ENCODE peak calls at places on chromosomes 2 and 18, in five cellular contexts. I, R, V, S and Y are unnamed samples. For H3K27me3, the result is how much of the 10 kb centered on the place peaks cover.

GRCh38 chr2:149463328-149464002 is 124.1 kb downstream of the MMADHC start:
- DNase-seq in I (no peak), R (no peak), V (no peak), S (no peak), Y (no peak)

GRCh38 chr2:46058140-46058539 is 239.1 kb upstream of the EPAS1 start:
- DNase-seq in R (no peak), V (no peak), I (no peak), S (no peak), Y (no peak)

GRCh38 chr2:122451040-122451439 is 695.6 kb downstream of the TSN start:
- DNase-seq in S (peak), V (no peak), R (peak), I (peak), Y (peak)

GRCh38 chr2:121211251-121211650 is 73.8 kb downstream of the TFCP2L1 start:
- DNase-seq in R (no peak), I (no peak), S (peak), V (no peak), Y (no peak)

GRCh38 chr2:45736757-45737704 is 85.6 kb downstream of the PRKCE start:
- DNase-seq in R (no peak), I (no peak), S (no peak), V (no peak), Y (no peak)

GRCh38 chr2:156680266-156680665 is 244.1 kb downstream of the GPD2 start:
- DNase-seq in R (no peak), V (no peak), S (no peak), I (no peak), Y (no peak)

GRCh38 chr2:224023188-224023587 is 15.9 kb downstream of the SERPINE2 start:
- DNase-seq in S (peak), V (no peak), R (peak), I (peak), Y (peak)

GRCh38 chr2:70118798-70119454 is 31.6 kb downstream of the PCBP1 start:
- DNase-seq in V (no peak), I (no peak), R (no peak), S (peak), Y (peak)

GRCh38 chr18:58992301-58993231 is 127.9 kb downstream of the ZNF532 start:
- DNase-seq in R (no peak), V (no peak), S (no peak), I (no peak), Y (no peak)

GRCh38 chr2:227706859-227707258 is 11.0 kb downstream of the SLC19A3 start:
- DNase-seq in R (no peak), V (no peak), S (no peak), I (no peak), Y (no peak)

GRCh38 chr2:3638456-3638810 is 19.6 kb upstream of the ALLC start:
- DNase-seq in R (no peak), I (no peak), V (no peak), S (no peak), Y (peak)

GRCh38 chr2:185128331-185128730 is 530.0 kb downstream of the ZNF804A start:
- DNase-seq in I (no peak), V (no peak), S (no peak), R (peak), Y (no peak)

GRCh38 chr2:216242365-216242764 is 129.9 kb downstream of the MARCHF4 start:
- DNase-seq in S (no peak), R (no peak), I (no peak), V (no peak), Y (no peak)

GRCh38 chr18:77043541-77044280 is 88.9 kb downstream of the MBP start:
- DNase-seq in S (no peak), R (no peak), I (peak), V (no peak), Y (no peak)

GRCh38 chr2:172153161-172153560 is 50.5 kb upstream of the DLX2 start:
- DNase-seq in R (no peak), V (no peak), S (no peak), I (no peak), Y (no peak)

GRCh38 chr2:200319587-200320337 is 13.3 kb downstream of the SPATS2L start:
- DNase-seq in V (no peak), R (peak), I (peak), S (peak), Y (no peak)

GRCh38 chr2:218859994-218860831 is 608 bp downstream of the WNT6 start:
- DNase-seq in R (no peak), V (no peak), I (no peak), S (no peak), Y (no peak)

GRCh38 chr18:80231151-80231550 is 16.2 kb downstream of the PARD6G start:
- DNase-seq in R (no peak), S (no peak), I (no peak), V (no peak), Y (no peak)

GRCh38 chr2:116669782-116670181 is 1144.7 kb upstream of the DDX18 start:
- DNase-seq in I (no peak), R (peak), S (no peak), V (no peak), Y (no peak)

GRCh38 chr2:166333809-166334208 is 41.9 kb downstream of the SCN9A start:
- DNase-seq in I (no peak), V (no peak), S (no peak), R (no peak), Y (no peak)

GRCh38 chr18:51523671-51524070 is 326.2 kb upstream of the MEX3C start:
- DNase-seq in R (no peak), I (peak), V (no peak), S (no peak), Y (no peak)

GRCh38 chr18:75253043-75253442 is 42.4 kb downstream of the TSHZ1 start:
- DNase-seq in S (no peak), R (no peak), I (no peak), V (no peak), Y (no peak)

GRCh38 chr18:75250471-75250821 is 39.8 kb downstream of the TSHZ1 start:
- DNase-seq in R (no peak), I (no peak), S (no peak), V (no peak), Y (no peak)

GRCh38 chr18:75251466-75251865 is 40.9 kb downstream of the TSHZ1 start:
- DNase-seq in S (no peak), V (no peak), I (no peak), R (no peak), Y (no peak)

GRCh38 chr18:75253784-75254183 is 43.2 kb downstream of the TSHZ1 start:
- DNase-seq in V (no peak), S (no peak), R (peak), I (no peak), Y (no peak)

GRCh38 chr18:75252136-75252535 is 41.5 kb downstream of the TSHZ1 start:
- DNase-seq in R (no peak), V (no peak), S (no peak), I (no peak), Y (no peak)
- H3K4me2 ChIP-seq in R (no peak), V (no peak), S (no peak), I (no peak), Y (no peak)

GRCh38 chr2:170716851-170717598 is 1.9 kb downstream of the SP5 start:
- DNase-seq in S (peak), R (peak), I (no peak), V (peak), Y (peak)
- H3K27me3 ChIP-seq in S (under half), R (half or more), I (half or more), V (half or more), Y (half or more)

GRCh38 chr2:80548469-80548868 is 243.9 kb upstream of the LRRTM1 start:
- DNase-seq in I (no peak), S (peak), R (no peak), V (no peak), Y (no peak)
- H2BK5ac ChIP-seq in I (no peak), S (no peak), R (no peak), V (no peak), Y (no peak)

DNA sequence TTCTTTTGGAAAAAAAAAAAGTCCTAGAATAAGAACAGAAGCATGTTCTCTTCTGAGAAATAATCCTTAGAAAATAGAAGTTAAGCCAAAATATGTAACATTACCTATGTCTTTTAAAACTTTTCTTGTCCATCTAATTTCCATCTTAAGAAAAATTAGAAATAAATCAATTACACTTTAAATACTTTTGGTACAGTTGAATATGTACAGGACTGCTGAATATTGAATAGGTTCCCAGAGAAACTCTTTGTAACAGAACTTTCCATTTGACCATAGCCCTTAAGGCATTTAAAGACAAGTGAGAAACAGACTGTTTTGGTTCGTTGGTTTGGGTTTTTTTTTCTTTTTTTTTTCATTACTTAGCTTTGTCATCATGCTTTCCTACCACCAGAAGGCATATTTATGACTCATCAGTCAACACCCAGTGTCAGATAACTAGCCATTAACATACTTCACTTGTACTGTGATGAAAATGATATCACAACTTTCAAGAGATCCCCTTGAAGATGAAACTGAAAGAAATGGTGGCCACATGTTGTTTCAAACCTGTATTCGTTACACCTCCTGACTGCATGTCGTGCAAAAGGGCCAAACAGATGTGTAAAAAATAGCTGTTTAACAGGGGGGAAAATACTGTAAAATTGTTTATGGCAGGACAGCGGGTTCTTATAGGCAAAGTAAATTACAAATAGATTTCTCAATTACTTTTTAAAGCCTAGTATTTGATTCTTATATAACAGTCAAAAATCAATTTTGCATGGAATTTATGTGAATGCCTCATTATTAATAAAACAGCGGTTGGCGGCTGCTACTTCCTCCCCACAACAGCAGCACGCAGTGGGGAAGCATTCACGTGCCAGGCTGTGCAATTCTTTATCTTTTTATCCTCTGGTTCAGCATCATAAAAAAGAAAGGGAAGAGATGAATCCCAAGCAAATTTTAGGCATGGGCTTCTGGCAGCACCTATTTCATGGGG is 280.7 kb upstream of the HNRNPA3 start:
- DNase-seq in R (peak), V (no peak), S (peak), I (peak), Y (no peak)
- H3K4me2 ChIP-seq in R (no peak), V (no peak), S (no peak), I (no peak), Y (no peak)

DNA sequence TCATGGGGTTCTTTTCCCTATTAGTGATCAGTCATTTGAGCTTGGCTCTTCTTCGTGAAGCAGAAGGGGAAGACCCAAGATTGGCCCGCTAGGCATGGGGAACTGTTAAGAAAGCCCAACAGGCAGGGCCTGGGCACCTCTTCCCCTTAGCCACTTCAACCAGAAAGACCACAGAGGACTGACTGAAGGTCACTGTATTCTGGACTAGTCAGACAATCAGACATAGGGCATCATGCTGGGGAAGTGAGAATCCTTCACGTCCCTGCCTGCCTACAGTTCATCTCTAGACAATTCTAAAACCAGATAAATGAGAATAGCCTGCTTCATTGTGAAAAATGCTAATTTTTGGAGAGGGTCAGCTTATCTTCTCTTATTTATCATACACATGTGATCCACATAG is 28.1 kb downstream of the FAP start:
- DNase-seq in V (no peak), I (no peak), S (no peak), R (no peak), Y (no peak)
- H3K27me3 ChIP-seq in V (under half), I (under half), S (under half), R (under half), Y (under half)

GRCh38 chr2:47235127-47235526 is 80.0 kb upstream of the STPG4 start:
- DNase-seq in S (no peak), I (no peak), V (no peak), R (no peak), Y (no peak)

GRCh38 chr2:47232738-47233415 is 77.8 kb upstream of the STPG4 start:
- DNase-seq in V (no peak), I (no peak), S (no peak), R (peak), Y (no peak)

GRCh38 chr2:47237375-47238357 is 82.6 kb upstream of the STPG4 start:
- DNase-seq in R (no peak), V (no peak), S (peak), I (no peak), Y (no peak)

GRCh38 chr2:47239119-47239969 is 84.2 kb upstream of the STPG4 start:
- DNase-seq in R (no peak), I (no peak), S (peak), V (no peak), Y (no peak)

GRCh38 chr2:47236503-47237215 is 81.6 kb upstream of the STPG4 start:
- DNase-seq in I (no peak), R (no peak), V (no peak), S (no peak), Y (no peak)
- H2BK5ac ChIP-seq in I (no peak), R (no peak), V (no peak), S (peak), Y (no peak)

DNA sequence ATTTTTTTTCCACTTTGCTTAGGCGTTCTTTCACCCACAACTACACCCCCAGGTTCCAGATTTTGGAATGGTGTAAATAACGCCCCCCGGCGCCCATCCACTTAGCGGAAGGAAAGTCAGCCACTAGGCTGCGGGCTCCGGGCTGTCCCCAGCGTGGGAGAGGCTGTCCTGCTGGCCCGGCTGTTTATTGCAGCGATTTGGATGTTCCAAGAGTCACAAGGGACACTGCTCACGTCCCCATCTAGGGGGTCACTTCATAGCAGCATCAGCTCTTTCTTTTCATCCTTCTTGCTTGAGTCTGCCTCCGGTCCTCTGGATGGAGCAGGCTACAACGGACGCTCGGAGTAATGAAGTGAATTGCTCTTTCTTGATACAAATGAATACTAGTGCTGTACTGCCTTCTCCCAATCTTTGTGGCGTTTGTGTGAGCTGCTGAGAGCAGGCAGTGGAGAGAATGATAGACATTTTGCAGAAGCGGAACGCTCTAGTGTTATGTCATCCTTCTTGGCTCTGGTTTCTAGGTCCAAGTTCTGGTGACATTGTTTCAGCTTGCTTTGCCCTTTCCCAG is 50.7 kb upstream of the PAIP2B start:
- DNase-seq in V (peak), R (peak), S (peak), I (peak), Y (peak)
- H3K4me2 ChIP-seq in V (peak), R (peak), S (peak), I (peak), Y (peak)

GRCh38 chr2:9844581-9844980 is 1.3 kb downstream of the TAF1B start:
- DNase-seq in R (peak), I (peak), V (no peak), S (no peak), Y (no peak)

GRCh38 chr2:9846554-9846953 is 3.3 kb downstream of the TAF1B start:
- DNase-seq in S (no peak), I (peak), R (no peak), V (no peak), Y (no peak)

GRCh38 chr2:9844036-9844483 is 786 bp downstream of the TAF1B start:
- DNase-seq in V (no peak), I (peak), S (peak), R (no peak), Y (no peak)

GRCh38 chr2:9843229-9844035 is at the start of gene TAF1B:
- DNase-seq in R (peak), I (peak), S (peak), V (peak), Y (peak)

DNA sequence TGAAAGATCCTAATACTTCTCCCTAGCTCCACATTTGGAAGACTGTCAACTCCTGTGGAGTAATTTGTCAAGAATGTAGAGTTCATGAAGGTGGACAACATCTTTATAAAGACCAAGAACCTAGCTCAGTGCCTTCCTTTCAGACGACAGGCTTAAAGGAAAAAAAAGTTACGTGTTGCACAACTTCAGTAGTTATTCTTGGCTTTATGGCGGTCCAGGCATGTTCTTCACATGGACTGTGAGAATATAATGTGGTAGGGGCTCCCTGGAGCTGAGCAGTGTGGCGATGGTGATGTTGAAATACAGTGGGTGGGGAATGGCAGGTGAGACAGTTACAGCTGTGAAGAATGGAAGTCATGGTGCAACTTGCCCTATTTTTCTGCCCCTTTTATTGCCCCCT is 3.9 kb downstream of the TAF1B start:
- DNase-seq in R (no peak), V (no peak), I (peak), S (no peak), Y (no peak)
- H3K27me3 ChIP-seq in R (under half), V (under half), I (under half), S (under half), Y (under half)

GRCh38 chr2:77087987-77088414 is 434.2 kb downstream of the LRRTM4 start:
- DNase-seq in R (no peak), S (peak), V (no peak), I (no peak), Y (peak)

GRCh38 chr2:77081597-77081996 is 440.6 kb downstream of the LRRTM4 start:
- DNase-seq in S (no peak), R (no peak), V (no peak), I (no peak), Y (no peak)

DNA sequence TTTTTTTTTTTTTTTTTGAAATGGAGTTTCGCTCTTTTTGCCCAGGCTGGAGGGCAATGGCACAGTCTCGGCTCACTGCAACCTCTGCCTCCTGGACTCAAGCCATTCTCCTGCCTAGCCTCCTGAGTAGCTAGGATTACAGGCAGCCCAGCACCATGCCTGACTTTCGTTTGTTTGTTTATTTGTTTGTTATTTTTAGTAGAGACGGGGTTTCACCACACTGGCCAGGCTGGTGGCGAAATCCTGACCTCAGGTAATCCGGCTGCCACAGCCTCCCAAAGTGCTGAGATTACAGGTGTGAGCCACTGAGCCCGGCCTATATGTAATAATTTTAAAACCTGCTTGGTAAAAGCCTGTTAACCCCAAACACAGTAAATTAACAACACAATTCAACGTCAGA is 435.7 kb downstream of the LRRTM4 start:
- DNase-seq in V (no peak), I (no peak), R (no peak), S (peak), Y (peak)
- H2BK5ac ChIP-seq in V (no peak), I (no peak), R (no peak), S (no peak), Y (no peak)